ENCODE peak calls at places on chromosomes 7 and 10, in seven cellular contexts. P, C, L, U, Y, W and D are unnamed samples.

GRCh38 chr10:121312582-121312981 is 285.7 kb downstream of the FGFR2 start:
- DNase-seq in W (no peak), P (no peak), C (no peak), U (no peak), L (no peak), Y (no peak), D (no peak)

GRCh38 chr7:87414400-87415188 is 60.9 kb downstream of the ABCB4 start:
- DNase-seq in W (peak; percentile 66), C (peak; percentile 23), Y (no peak), P (no peak), U (peak; percentile 45), L (no peak), D (no peak)

GRCh38 chr7:141754939-141755338 is 9.0 kb upstream of the TAS2R3 start:
- DNase-seq in L (no peak), Y (no peak), U (peak; percentile 16), W (peak; percentile 44), P (peak; percentile 86), C (peak; percentile 13), D (no peak)

GRCh38 chr7:56077681-56078080 is 13.6 kb downstream of the SUMF2 start:
- DNase-seq in P (no peak), L (no peak), Y (no peak), C (no peak), W (no peak), U (no peak), D (no peak)

GRCh38 chr10:24727811-24728210 is 4.1 kb upstream of the ARHGAP21 start:
- DNase-seq in W (peak; percentile 22), C (no peak), U (no peak), L (no peak), P (peak; percentile 65), Y (no peak), D (no peak)

GRCh38 chr10:31129261-31129660 is 97.6 kb upstream of the ZNF438 start:
- DNase-seq in Y (no peak), W (peak; percentile 68), L (no peak), C (peak; percentile 67), U (peak; percentile 43), P (peak; percentile 36), D (peak; percentile 64)

GRCh38 chr7:47147213-47147631 is 434.7 kb downstream of the TNS3 start:
- DNase-seq in L (no peak), U (no peak), W (no peak), C (no peak), Y (no peak), P (no peak), D (no peak)

GRCh38 chr7:2978403-2978802 is 65.3 kb downstream of the CARD11 start:
- DNase-seq in U (no peak), P (peak; percentile 76), W (no peak), L (no peak), C (no peak), Y (no peak), D (no peak)

GRCh38 chr10:88705951-88706350 is at the start of gene LIPK:
- DNase-seq in Y (no peak), U (no peak), P (no peak), W (no peak), C (no peak), L (no peak), D (no peak)